ENCODE peak calls at places on chromosomes 12 and 14, in six cellular contexts. One of them, this sample, is unnamed.

GRCh38 chr12:61554268-61555008 is 705.8 kb upstream of the USP15 start:
- DNase-seq in neural progenitor cell: no peak
- DNase-seq in endothelial cell of umbilical vein: no peak
- DNase-seq in heart right ventricle: no peak
- DNase-seq in thoracic aorta: no peak
- DNase-seq in aorta: no peak
- DNase-seq in this sample: no peak

GRCh38 chr12:100995201-100995600 is 200.6 kb downstream of the ANO4 start:
- DNase-seq in endothelial cell of umbilical vein: no peak
- DNase-seq in thoracic aorta: no peak
- DNase-seq in aorta: no peak
- DNase-seq in heart right ventricle: no peak
- DNase-seq in neural progenitor cell: peak; percentile 84
- DNase-seq in this sample: no peak

GRCh38 chr12:79689477-79690155 is 1.1 kb downstream of the PAWR start:
- DNase-seq in thoracic aorta: peak; percentile 7
- DNase-seq in endothelial cell of umbilical vein: peak; percentile 70
- DNase-seq in heart right ventricle: peak; percentile 37
- DNase-seq in aorta: peak; percentile 81
- DNase-seq in neural progenitor cell: peak; percentile 71
- DNase-seq in this sample: peak; percentile 45

GRCh38 chr12:12776261-12776660 is 9.2 kb upstream of the APOLD1 start:
- DNase-seq in endothelial cell of umbilical vein: peak; percentile 95
- DNase-seq in aorta: no peak
- DNase-seq in neural progenitor cell: no peak
- DNase-seq in heart right ventricle: no peak
- DNase-seq in thoracic aorta: no peak
- DNase-seq in this sample: no peak

GRCh38 chr12:94644622-94645021 is 5.7 kb downstream of the TMCC3 start:
- DNase-seq in thoracic aorta: no peak
- DNase-seq in heart right ventricle: no peak
- DNase-seq in endothelial cell of umbilical vein: peak; percentile 78
- DNase-seq in aorta: no peak
- DNase-seq in neural progenitor cell: no peak
- DNase-seq in this sample: peak; percentile 27

GRCh38 chr12:98883231-98883630 is 238.1 kb downstream of the APAF1 start:
- DNase-seq in thoracic aorta: no peak
- DNase-seq in heart right ventricle: no peak
- DNase-seq in endothelial cell of umbilical vein: no peak
- DNase-seq in neural progenitor cell: no peak
- DNase-seq in aorta: no peak
- DNase-seq in this sample: no peak

GRCh38 chr12:114764516-114764915 is 80.5 kb upstream of the TBX3 start:
- DNase-seq in heart right ventricle: no peak
- DNase-seq in thoracic aorta: no peak
- DNase-seq in neural progenitor cell: peak; percentile 37
- DNase-seq in endothelial cell of umbilical vein: no peak
- DNase-seq in aorta: no peak
- DNase-seq in this sample: no peak

GRCh38 chr12:132357623-132358186 is 28.3 kb upstream of the GALNT9 start:
- DNase-seq in neural progenitor cell: no peak
- DNase-seq in heart right ventricle: no peak
- DNase-seq in thoracic aorta: no peak
- DNase-seq in endothelial cell of umbilical vein: no peak
- DNase-seq in aorta: peak; percentile 63
- DNase-seq in this sample: no peak

GRCh38 chr14:30861200-30861599 is 13.2 kb upstream of the COCH start:
- DNase-seq in endothelial cell of umbilical vein: no peak
- DNase-seq in neural progenitor cell: no peak
- DNase-seq in heart right ventricle: no peak
- DNase-seq in thoracic aorta: no peak
- DNase-seq in aorta: no peak
- DNase-seq in this sample: no peak

GRCh38 chr14:61586539-61587396 is 108.5 kb upstream of the HIF1A start:
- DNase-seq in aorta: no peak
- DNase-seq in heart right ventricle: no peak
- DNase-seq in thoracic aorta: no peak
- DNase-seq in neural progenitor cell: no peak
- DNase-seq in endothelial cell of umbilical vein: no peak
- DNase-seq in this sample: no peak

GRCh38 chr12:9002335-9002734 is 13.0 kb downstream of the KLRG1 start:
- DNase-seq in thoracic aorta: no peak
- DNase-seq in aorta: no peak
- DNase-seq in heart right ventricle: no peak
- DNase-seq in endothelial cell of umbilical vein: no peak
- DNase-seq in neural progenitor cell: no peak
- DNase-seq in this sample: no peak

GRCh38 chr14:24392327-24393098 is 6.3 kb upstream of the NYNRIN start:
- DNase-seq in thoracic aorta: no peak
- DNase-seq in heart right ventricle: no peak
- DNase-seq in neural progenitor cell: no peak
- DNase-seq in aorta: no peak
- DNase-seq in endothelial cell of umbilical vein: peak; percentile 70
- DNase-seq in this sample: peak; percentile 51

GRCh38 chr14:51318777-51319176 is 78.7 kb downstream of the TMX1 start:
- DNase-seq in aorta: no peak
- DNase-seq in endothelial cell of umbilical vein: peak; percentile 57
- DNase-seq in heart right ventricle: no peak
- DNase-seq in thoracic aorta: no peak
- DNase-seq in neural progenitor cell: no peak
- DNase-seq in this sample: no peak

GRCh38 chr12:52876371-52876770 is 27.6 kb upstream of the KRT78 start:
- DNase-seq in heart right ventricle: peak; percentile 68
- DNase-seq in neural progenitor cell: no peak
- DNase-seq in thoracic aorta: no peak
- DNase-seq in aorta: no peak
- DNase-seq in endothelial cell of umbilical vein: no peak
- DNase-seq in this sample: no peak

GRCh38 chr12:131810672-131811071 is 17.5 kb upstream of the MMP17 start:
- DNase-seq in thoracic aorta: no peak
- DNase-seq in endothelial cell of umbilical vein: no peak
- DNase-seq in heart right ventricle: no peak
- DNase-seq in aorta: no peak
- DNase-seq in neural progenitor cell: no peak
- DNase-seq in this sample: no peak

GRCh38 chr12:30978639-30979038 is 52.1 kb downstream of the TSPAN11 start:
- DNase-seq in aorta: no peak
- DNase-seq in thoracic aorta: no peak
- DNase-seq in heart right ventricle: peak; percentile 32
- DNase-seq in neural progenitor cell: no peak
- DNase-seq in endothelial cell of umbilical vein: no peak
- DNase-seq in this sample: no peak

GRCh38 chr12:14716848-14717444 is 20.5 kb upstream of the GUCY2C start:
- DNase-seq in neural progenitor cell: peak; percentile 61
- DNase-seq in thoracic aorta: no peak
- DNase-seq in aorta: no peak
- DNase-seq in endothelial cell of umbilical vein: peak; percentile 52
- DNase-seq in heart right ventricle: no peak
- DNase-seq in this sample: peak; percentile 35

GRCh38 chr12:4116251-4117111 is 157.1 kb upstream of the CCND2 start:
- DNase-seq in aorta: no peak
- DNase-seq in endothelial cell of umbilical vein: peak; percentile 14
- DNase-seq in heart right ventricle: no peak
- DNase-seq in neural progenitor cell: peak; percentile 13
- DNase-seq in thoracic aorta: no peak
- DNase-seq in this sample: peak; percentile 84

GRCh38 chr14:100221419-100222218 is 17.3 kb upstream of the YY1 start:
- DNase-seq in neural progenitor cell: peak; percentile 91
- DNase-seq in aorta: no peak
- DNase-seq in heart right ventricle: peak; percentile 42
- DNase-seq in thoracic aorta: no peak
- DNase-seq in endothelial cell of umbilical vein: peak; percentile 66
- DNase-seq in this sample: peak; percentile 54

GRCh38 chr14:61547186-61548121 is 147.9 kb upstream of the HIF1A start:
- DNase-seq in heart right ventricle: no peak
- DNase-seq in neural progenitor cell: no peak
- DNase-seq in aorta: no peak
- DNase-seq in endothelial cell of umbilical vein: peak; percentile 60
- DNase-seq in thoracic aorta: no peak
- DNase-seq in this sample: peak; percentile 94

GRCh38 chr12:122148657-122149056 is 25.4 kb downstream of the IL31 start:
- DNase-seq in aorta: no peak
- DNase-seq in neural progenitor cell: no peak
- DNase-seq in thoracic aorta: no peak
- DNase-seq in endothelial cell of umbilical vein: no peak
- DNase-seq in heart right ventricle: no peak
- DNase-seq in this sample: peak; percentile 0

GRCh38 chr14:35189422-35189821 is 67.1 kb downstream of the PRORP start:
- DNase-seq in endothelial cell of umbilical vein: no peak
- DNase-seq in neural progenitor cell: no peak
- DNase-seq in heart right ventricle: no peak
- DNase-seq in aorta: no peak
- DNase-seq in thoracic aorta: no peak
- DNase-seq in this sample: no peak

GRCh38 chr12:62537544-62537943 is 70.9 kb downstream of the MON2 start:
- DNase-seq in endothelial cell of umbilical vein: peak; percentile 78
- DNase-seq in neural progenitor cell: no peak
- DNase-seq in thoracic aorta: no peak
- DNase-seq in heart right ventricle: no peak
- DNase-seq in aorta: no peak
- DNase-seq in this sample: no peak

GRCh38 chr14:31270196-31270772 is 62.7 kb upstream of the HECTD1 start:
- DNase-seq in thoracic aorta: no peak
- DNase-seq in neural progenitor cell: peak; percentile 44
- DNase-seq in aorta: no peak
- DNase-seq in heart right ventricle: no peak
- DNase-seq in endothelial cell of umbilical vein: no peak
- DNase-seq in this sample: peak; percentile 35

DNA sequence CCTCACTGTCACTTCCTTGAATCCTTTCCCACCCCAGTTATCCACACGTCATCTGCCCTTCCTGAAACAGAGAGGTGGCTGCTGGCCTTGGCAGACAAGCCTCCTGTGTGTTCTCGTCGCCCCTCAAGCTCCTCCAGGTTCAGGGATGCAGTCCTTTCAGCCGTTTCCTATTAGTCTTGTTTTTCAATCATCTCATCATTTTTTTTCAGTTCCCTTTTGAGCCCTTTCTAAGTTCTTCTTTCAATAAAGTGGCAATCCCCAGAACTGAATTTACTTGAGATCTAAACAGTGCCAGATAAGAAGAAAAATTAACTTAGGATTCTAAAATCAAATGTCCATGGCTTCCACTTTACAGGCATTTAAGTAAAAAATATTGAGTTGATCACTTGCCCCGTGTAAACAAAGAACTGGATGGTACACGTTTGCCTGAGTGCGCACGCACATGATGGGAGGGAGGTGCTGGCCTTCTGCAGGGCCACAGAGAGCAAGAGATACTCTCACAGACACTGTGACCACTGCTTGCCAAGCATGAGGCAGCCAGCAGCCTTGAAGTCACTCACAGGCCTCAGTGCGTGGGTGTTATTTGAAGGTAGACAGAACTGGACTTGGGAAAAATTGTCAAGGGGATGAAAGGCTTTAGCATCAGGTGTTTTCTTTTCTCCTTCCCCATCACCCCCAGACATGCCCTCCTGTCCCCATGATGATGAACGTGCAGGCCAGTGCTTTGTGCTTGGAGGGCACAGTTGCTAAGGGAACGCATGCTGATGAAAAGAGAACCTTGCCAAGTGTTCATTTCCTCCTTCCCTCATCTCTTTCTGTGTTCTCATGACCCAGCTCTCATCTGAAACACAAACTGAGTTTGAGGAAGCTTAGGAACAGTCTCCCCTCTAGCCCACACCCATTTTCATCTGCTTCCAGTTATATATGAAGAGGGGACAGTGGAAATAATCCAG is 408.3 kb downstream of the EGLN3 start:
- DNase-seq in thoracic aorta: no peak
- DNase-seq in heart right ventricle: no peak
- DNase-seq in endothelial cell of umbilical vein: peak; percentile 41
- DNase-seq in neural progenitor cell: no peak
- DNase-seq in aorta: no peak
- DNase-seq in this sample: no peak
- H3K36me3 ChIP-seq in thoracic aorta: no peaks in the 10 kb centered on the region
- H3K36me3 ChIP-seq in heart right ventricle: no peaks in the 10 kb centered on the region
- H3K36me3 ChIP-seq in endothelial cell of umbilical vein: no peaks in the 10 kb centered on the region
- H3K36me3 ChIP-seq in neural progenitor cell: no peaks in the 10 kb centered on the region
- H3K36me3 ChIP-seq in aorta: no peaks in the 10 kb centered on the region
- H3K36me3 ChIP-seq in this sample: no peaks in the 10 kb centered on the region

GRCh38 chr12:56713345-56713744 is 11.8 kb downstream of the NACA start:
- DNase-seq in neural progenitor cell: no peak
- DNase-seq in endothelial cell of umbilical vein: no peak
- DNase-seq in heart right ventricle: no peak
- DNase-seq in thoracic aorta: no peak
- DNase-seq in aorta: no peak
- DNase-seq in this sample: no peak
- H3K36me3 ChIP-seq in neural progenitor cell: peaks cover 24% of the 10 kb centered on the region
- H3K36me3 ChIP-seq in endothelial cell of umbilical vein: peaks cover 27% of the 10 kb centered on the region
- H3K36me3 ChIP-seq in heart right ventricle: peaks cover 57% of the 10 kb centered on the region
- H3K36me3 ChIP-seq in thoracic aorta: peaks cover 35% of the 10 kb centered on the region
- H3K36me3 ChIP-seq in aorta: peaks cover 17% of the 10 kb centered on the region
- H3K36me3 ChIP-seq in this sample: peaks cover 30% of the 10 kb centered on the region

GRCh38 chr12:112149596-112149995 is 24.2 kb downstream of the TRAFD1 start:
- DNase-seq in endothelial cell of umbilical vein: no peak
- DNase-seq in thoracic aorta: no peak
- DNase-seq in heart right ventricle: no peak
- DNase-seq in neural progenitor cell: no peak
- DNase-seq in aorta: peak; percentile 22
- DNase-seq in this sample: peak; percentile 98

GRCh38 chr12:112153181-112153899 is 28.0 kb downstream of the TRAFD1 start:
- DNase-seq in thoracic aorta: no peak
- DNase-seq in endothelial cell of umbilical vein: no peak
- DNase-seq in neural progenitor cell: no peak
- DNase-seq in aorta: peak; percentile 34
- DNase-seq in heart right ventricle: no peak
- DNase-seq in this sample: no peak

GRCh38 chr12:112151766-112152541 is 26.6 kb downstream of the TRAFD1 start:
- DNase-seq in thoracic aorta: no peak
- DNase-seq in neural progenitor cell: no peak
- DNase-seq in aorta: peak; percentile 32
- DNase-seq in endothelial cell of umbilical vein: no peak
- DNase-seq in heart right ventricle: no peak
- DNase-seq in this sample: no peak

GRCh38 chr12:112159146-112159541 is 33.8 kb downstream of the TRAFD1 start:
- DNase-seq in neural progenitor cell: no peak
- DNase-seq in heart right ventricle: no peak
- DNase-seq in endothelial cell of umbilical vein: no peak
- DNase-seq in thoracic aorta: no peak
- DNase-seq in aorta: peak; percentile 30
- DNase-seq in this sample: no peak

DNA sequence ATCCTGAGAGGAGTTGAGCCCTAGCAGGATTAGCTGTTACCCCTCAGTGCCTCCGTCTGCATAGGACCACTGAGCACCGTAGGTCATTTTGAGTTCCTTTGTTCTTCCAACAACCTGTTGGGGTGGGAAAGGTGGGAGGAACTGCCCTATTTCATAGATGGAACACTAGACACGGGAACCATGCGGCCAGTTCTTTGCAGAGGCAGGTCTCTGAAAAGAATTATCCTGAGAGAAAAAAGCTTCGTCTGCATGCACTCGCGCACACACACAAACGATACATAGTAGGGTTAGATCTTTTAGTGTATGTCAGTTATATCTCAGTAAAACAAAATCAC is 28.5 kb downstream of the TRAFD1 start:
- DNase-seq in thoracic aorta: no peak
- DNase-seq in neural progenitor cell: no peak
- DNase-seq in heart right ventricle: no peak
- DNase-seq in endothelial cell of umbilical vein: no peak
- DNase-seq in aorta: peak; percentile 4
- DNase-seq in this sample: no peak
- H3K36me3 ChIP-seq in thoracic aorta: peaks cover 66% of the 10 kb centered on the region
- H3K36me3 ChIP-seq in neural progenitor cell: no peaks in the 10 kb centered on the region
- H3K36me3 ChIP-seq in heart right ventricle: peaks cover 76% of the 10 kb centered on the region
- H3K36me3 ChIP-seq in endothelial cell of umbilical vein: peaks cover 12% of the 10 kb centered on the region
- H3K36me3 ChIP-seq in aorta: peaks cover 5% of the 10 kb centered on the region
- H3K36me3 ChIP-seq in this sample: peaks cover 41% of the 10 kb centered on the region

GRCh38 chr14:105450864-105451720 is 23.5 kb upstream of the CRIP2 start:
- DNase-seq in neural progenitor cell: no peak
- DNase-seq in thoracic aorta: no peak
- DNase-seq in endothelial cell of umbilical vein: no peak
- DNase-seq in heart right ventricle: peak; percentile 9
- DNase-seq in aorta: no peak
- DNase-seq in this sample: no peak
- H3K36me3 ChIP-seq in neural progenitor cell: no peaks in the 10 kb centered on the region
- H3K36me3 ChIP-seq in thoracic aorta: peaks cover 41% of the 10 kb centered on the region
- H3K36me3 ChIP-seq in endothelial cell of umbilical vein: peaks cover 3% of the 10 kb centered on the region
- H3K36me3 ChIP-seq in heart right ventricle: peaks cover 62% of the 10 kb centered on the region
- H3K36me3 ChIP-seq in aorta: no peaks in the 10 kb centered on the region
- H3K36me3 ChIP-seq in this sample: peaks cover 74% of the 10 kb centered on the region